ENCODE peak calls at places on chromosomes 4 and X, in five cellular contexts. K is HCT116, B is fibroblast of lung, P is GM12878, R is GM23248. M is an unnamed sample. For H3K4me1 and H3K27me3, the result is how much of the 10 kb centered on the place peaks cover.

GRCh38 chr4:82275431-82276423 is 98.1 kb downstream of the HNRNPD start:
- DNase-seq in K (no peak), B (no peak), P (no peak), R (no peak), M (no peak)

GRCh38 chr4:124018383-124019317 is 622.1 kb downstream of the SPRY1 start:
- DNase-seq in K (no peak), B (peak), P (peak), R (peak), M (peak)

GRCh38 chr4:15906024-15906443 is 32.5 kb downstream of the FGFBP1 start:
- DNase-seq in K (peak), B (no peak), P (no peak), R (no peak), M (peak)

GRCh38 chrX:30822719-30823118 is 66.3 kb downstream of the TAB3 start:
- DNase-seq in K (no peak), B (peak), P (no peak), R (peak), M (no peak)

GRCh38 chrX:7908821-7909220 is 18.4 kb downstream of the PNPLA4 start:
- DNase-seq in K (no peak), B (no peak), P (no peak), R (no peak), M (no peak)

GRCh38 chrX:21798677-21799219 is 40.7 kb upstream of the MBTPS2 start:
- DNase-seq in K (peak), B (peak), P (no peak), R (peak), M (peak)

GRCh38 chr4:24413311-24413784 is 171.0 kb downstream of the DHX15 start:
- DNase-seq in K (no peak), B (no peak), P (no peak), R (no peak), M (no peak)

GRCh38 chrX:111386884-111387283 is 25.1 kb downstream of the DCX start:
- DNase-seq in K (no peak), B (no peak), P (no peak), R (no peak), M (no peak)

GRCh38 chr4:123876122-123876521 is 479.5 kb downstream of the SPRY1 start:
- DNase-seq in K (no peak), B (no peak), P (no peak), R (no peak), M (no peak)

GRCh38 chr4:177118596-177118995 is 191.1 kb upstream of the NEIL3 start:
- DNase-seq in K (no peak), B (peak), P (no peak), R (peak), M (peak)

GRCh38 chrX:71198066-71198465 is 25.0 kb upstream of the GJB1 start:
- DNase-seq in K (no peak), B (no peak), P (peak), R (no peak), M (no peak)

GRCh38 chrX:110204986-110205385 is 112.9 kb downstream of the AMMECR1 start:
- DNase-seq in K (no peak), B (peak), P (no peak), R (peak), M (peak)

GRCh38 chrX:122475306-122475705 is 708.8 kb upstream of the GRIA3 start:
- DNase-seq in K (no peak), B (no peak), P (no peak), R (peak), M (peak)

DNA sequence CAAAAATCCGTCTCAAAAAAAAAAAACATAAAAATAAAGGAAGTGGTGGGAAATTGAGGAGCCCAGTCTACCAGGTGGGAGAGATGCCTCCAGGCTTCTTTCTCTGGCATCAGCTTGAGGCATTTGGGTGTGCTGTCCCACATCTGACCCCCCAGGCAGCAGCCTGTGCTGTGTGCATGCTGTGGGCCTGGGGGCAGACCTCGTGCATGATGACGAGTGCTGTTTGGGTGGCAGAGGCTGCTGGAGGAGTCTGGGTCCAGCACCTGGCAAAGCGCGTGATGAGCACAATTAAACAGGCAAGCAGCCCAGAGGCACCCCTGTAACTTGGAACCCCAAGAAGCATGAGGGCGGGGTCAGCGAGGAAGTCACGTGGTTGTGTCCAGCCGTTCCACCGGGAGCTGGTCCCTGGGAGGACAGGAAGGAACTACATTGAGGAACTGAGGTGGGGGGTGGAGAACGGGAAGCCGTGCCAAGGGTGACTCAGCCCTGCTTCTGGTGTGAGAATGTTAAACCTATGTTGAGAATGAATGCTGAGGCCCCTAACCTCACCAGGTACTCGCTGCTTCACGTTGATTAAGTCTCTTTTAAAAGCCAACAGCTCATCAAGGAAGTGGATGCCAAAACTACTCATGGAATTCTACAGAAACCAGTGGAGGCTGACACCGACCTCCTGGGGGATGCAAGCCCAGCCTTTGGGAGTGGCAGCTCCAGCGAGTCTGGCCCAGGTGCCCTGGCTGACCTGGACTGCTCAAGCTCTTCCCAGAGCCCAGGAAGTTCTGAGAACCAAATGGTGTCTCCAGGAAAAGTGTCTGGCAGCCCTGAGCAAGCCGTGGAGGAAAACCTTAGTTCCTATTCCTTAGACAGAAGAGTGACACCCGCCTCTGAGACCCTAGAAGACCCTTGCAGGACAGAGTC is 6.1 kb downstream of the TACC3 start:
- DNase-seq in K (no peak), B (peak), P (no peak), R (peak), M (peak)
- H3K4me1 ChIP-seq in K (under half), B (under half), P (under half), R (under half), M (under half)

DNA sequence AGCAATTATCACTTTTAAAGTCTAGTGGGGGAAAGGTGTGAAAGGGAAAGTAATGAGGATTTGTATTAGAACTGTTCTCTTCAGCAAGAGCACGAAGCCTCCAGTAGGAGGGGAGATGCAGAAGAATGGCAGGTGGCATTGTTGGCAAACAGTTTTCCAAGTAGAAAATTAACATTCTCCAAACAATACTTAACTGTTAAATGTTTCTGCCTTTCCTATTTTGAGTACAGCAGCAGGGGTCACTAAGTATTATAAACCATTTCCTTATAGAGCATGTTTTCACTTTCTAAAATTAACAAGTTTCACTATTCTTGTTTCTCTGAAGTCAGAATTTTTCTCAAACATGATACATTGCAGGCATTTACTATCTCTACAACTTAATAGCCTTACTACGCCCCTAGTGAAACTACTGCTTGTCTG is 58.7 kb downstream of the LEF1 start:
- DNase-seq in K (no peak), B (no peak), P (peak), R (no peak), M (no peak)
- H3K27me3 ChIP-seq in K (under half), B (under half), P (under half), R (under half), M (under half)

DNA sequence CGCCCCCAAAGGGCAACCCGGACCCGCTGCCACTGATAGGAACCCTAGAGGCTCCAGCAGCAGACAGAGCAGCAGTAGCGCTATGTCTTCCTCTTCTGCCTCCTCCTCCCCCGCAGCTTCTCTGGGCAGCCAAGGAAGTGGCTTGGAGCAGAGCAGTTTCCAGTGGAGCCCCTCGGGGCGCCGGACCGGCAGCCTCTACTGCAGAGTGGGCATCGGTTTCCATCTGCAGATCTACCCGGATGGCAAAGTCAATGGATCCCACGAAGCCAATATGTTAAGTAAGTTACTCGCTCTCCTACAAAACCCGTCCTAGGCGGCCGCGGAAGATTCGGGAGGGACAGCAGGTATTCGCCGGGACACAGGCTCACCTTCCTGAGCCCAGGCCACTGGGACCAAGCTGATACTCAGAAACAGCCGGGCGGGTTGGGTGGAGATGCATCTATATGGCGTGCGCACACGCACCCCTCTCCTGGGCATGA is 477 bp downstream of the FGF5 start:
- DNase-seq in K (no peak), B (peak), P (no peak), R (peak), M (peak)
- TF ChIP-seq EZH2 in K (no peak), B (no peak), P (no peak), R (no peak), M (no peak)

GRCh38 chr4:80136238-80136637 is 61.1 kb upstream of the PRDM8 start:
- DNase-seq in K (no peak), B (no peak), P (no peak), R (no peak), M (no peak)
- H3K4me1 ChIP-seq in K (under half), B (under half), P (under half), R (under half), M (under half)

GRCh38 chr4:94758700-94759399 is 1.1 kb downstream of the BMPR1B start:
- DNase-seq in K (no peak), B (peak), P (no peak), R (peak), M (peak)
- H3K27me3 ChIP-seq in K (under half), B (under half), P (under half), R (under half), M (under half)

DNA sequence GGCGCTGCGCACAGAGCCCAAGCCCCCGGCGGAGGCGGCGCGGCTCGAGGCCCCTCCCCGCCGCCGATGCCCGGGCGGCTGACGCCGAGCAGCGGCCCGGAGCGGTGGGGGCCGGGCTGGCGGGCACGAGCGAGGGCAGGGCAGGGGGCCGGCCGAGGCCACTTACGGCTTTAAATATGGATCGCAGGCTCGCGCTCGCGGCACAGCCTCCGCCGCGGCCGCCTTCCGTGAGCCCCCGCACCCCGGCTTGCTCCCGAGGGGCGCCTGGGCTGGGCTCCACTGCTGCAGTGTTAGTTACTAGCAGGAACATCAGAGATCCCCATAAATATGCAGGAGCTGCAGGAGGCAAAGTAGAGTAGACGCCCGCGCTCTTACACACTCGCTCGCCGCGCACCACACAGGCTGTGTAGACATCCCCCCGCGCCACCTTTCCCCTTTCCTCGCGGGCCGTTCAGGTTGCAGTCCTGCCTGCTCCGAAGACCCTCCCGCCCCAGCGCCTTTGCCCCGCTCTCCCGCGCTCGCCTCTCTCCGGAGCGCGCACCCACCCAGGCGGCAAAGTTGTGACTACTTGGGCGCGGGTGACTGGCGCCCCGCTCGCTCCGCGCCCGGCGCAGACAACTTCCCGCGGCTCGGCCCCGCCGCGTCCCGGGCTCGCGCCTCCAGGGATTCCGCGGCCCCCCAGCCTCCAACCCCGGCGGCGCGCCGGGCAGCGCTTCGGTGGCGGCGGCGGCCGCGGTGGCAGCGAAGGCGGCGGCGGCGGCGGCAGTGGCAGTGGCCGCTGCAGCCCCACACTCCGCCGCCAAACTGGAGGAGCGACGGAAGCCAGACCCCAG is 152.0 kb upstream of the SLC4A4 start:
- DNase-seq in K (no peak), B (peak), P (no peak), R (peak), M (peak)
- TF ChIP-seq EZH2 in K (no peak), B (no peak), P (no peak), R (no peak), M (no peak)

GRCh38 chr4:121696140-121696640 is 590 bp downstream of the ANXA5 start:
- DNase-seq in K (no peak), B (peak), P (no peak), R (peak), M (peak)
- H3K4me1 ChIP-seq in K (under half), B (under half), P (under half), R (under half), M (under half)